ENCODE peak calls at places on chromosomes 5 and 9, in five cellular contexts. Y, A, X, I and G are unnamed samples. For H3K36me3, the result is how much of the 10 kb centered on the place peaks cover.

GRCh38 chr5:42759456-42759855 is 2.8 kb downstream of the CCDC152 start:
- DNase-seq in Y (no peak), X (no peak), I (no peak), A (peak), G (no peak)

GRCh38 chr5:22621084-22621483 is 232.1 kb downstream of the CDH12 start:
- DNase-seq in Y (no peak), A (no peak), I (no peak), X (no peak), G (no peak)

GRCh38 chr5:63916786-63917185 is 45.5 kb downstream of the HTR1A start:
- DNase-seq in I (no peak), Y (no peak), X (no peak), A (peak), G (no peak)

GRCh38 chr5:39437469-39437868 is 12.7 kb upstream of the DAB2 start:
- DNase-seq in A (no peak), I (no peak), Y (no peak), X (no peak), G (no peak)

GRCh38 chr5:142821733-142822487 is 51.7 kb downstream of the ARHGAP26 start:
- DNase-seq in X (no peak), Y (peak), A (peak), I (peak), G (no peak)

GRCh38 chr9:36018129-36018528 is 18.6 kb upstream of the RECK start:
- DNase-seq in Y (no peak), X (no peak), A (no peak), I (no peak), G (no peak)

GRCh38 chr5:138574744-138575193 is 432 bp downstream of the HSPA9 start:
- DNase-seq in A (no peak), X (no peak), Y (no peak), I (no peak), G (no peak)

GRCh38 chr9:128149001-128149701 is at the start of gene LCN2:
- DNase-seq in A (peak), I (no peak), Y (no peak), X (no peak), G (no peak)

GRCh38 chr5:115246361-115246991 is 16.2 kb downstream of the PGGT1B start:
- DNase-seq in X (no peak), A (peak), Y (no peak), I (no peak), G (no peak)

GRCh38 chr5:73369283-73369682 is 79.3 kb downstream of the FOXD1 start:
- DNase-seq in X (no peak), A (no peak), I (no peak), Y (no peak), G (no peak)

GRCh38 chr5:77167695-77168111 is 42.8 kb upstream of the PDE8B start:
- DNase-seq in Y (no peak), I (peak), X (no peak), A (peak), G (no peak)

GRCh38 chr5:126888180-126888579 is 111.2 kb downstream of the LMNB1 start:
- DNase-seq in Y (no peak), X (no peak), A (no peak), I (no peak), G (no peak)

GRCh38 chr9:115691097-115691496 is 462.5 kb upstream of the PAPPA start:
- DNase-seq in A (peak), Y (no peak), X (no peak), I (peak), G (no peak)

GRCh38 chr5:137465930-137466329 is 33.2 kb downstream of the SPOCK1 start:
- DNase-seq in Y (no peak), I (no peak), X (no peak), A (no peak), G (no peak)

GRCh38 chr5:33272288-33272687 is 168.5 kb upstream of the TARS1 start:
- DNase-seq in X (no peak), Y (peak), A (peak), I (peak), G (no peak)

GRCh38 chr9:128397831-128398230 is 22.8 kb upstream of the CERCAM start:
- DNase-seq in Y (no peak), X (no peak), I (no peak), A (no peak), G (no peak)

GRCh38 chr5:66151030-66151429 is 6.9 kb downstream of the SREK1 start:
- DNase-seq in Y (no peak), X (no peak), A (no peak), I (no peak), G (no peak)

GRCh38 chr9:78035369-78035993 is 3.9 kb upstream of the GNAQ start:
- DNase-seq in X (no peak), I (peak), Y (peak), A (peak), G (peak)

GRCh38 chr9:95433096-95433852 is 83.5 kb downstream of the PTCH1 start:
- DNase-seq in A (no peak), X (no peak), Y (no peak), I (no peak), G (no peak)

GRCh38 chr5:169071-169727 is 22.1 kb upstream of the LRRC14B start:
- DNase-seq in I (peak), A (no peak), Y (no peak), X (no peak), G (peak)

GRCh38 chr5:146176805-146177204 is 5.6 kb downstream of the LARS1 start:
- DNase-seq in I (no peak), X (no peak), A (no peak), Y (no peak), G (no peak)
- H3K36me3 ChIP-seq in I (under half), X (under half), A (under half), Y (under half), G (under half)

GRCh38 chr5:95078868-95079267 is 206.0 kb downstream of the MCTP1 start:
- DNase-seq in A (no peak), X (no peak), Y (no peak), I (no peak), G (no peak)

GRCh38 chr5:95076395-95077165 is 208.3 kb downstream of the MCTP1 start:
- DNase-seq in I (no peak), Y (no peak), X (no peak), A (no peak), G (no peak)

GRCh38 chr5:95080456-95080855 is 204.4 kb downstream of the MCTP1 start:
- DNase-seq in A (no peak), X (no peak), I (no peak), Y (no peak), G (no peak)

GRCh38 chr5:95081500-95082355 is 203.2 kb downstream of the MCTP1 start:
- DNase-seq in A (peak), I (peak), Y (peak), X (no peak), G (no peak)

GRCh38 chr5:95080026-95080425 is 204.9 kb downstream of the MCTP1 start:
- DNase-seq in A (no peak), X (no peak), I (no peak), Y (no peak), G (no peak)
- H3K4me3 ChIP-seq in A (peak), X (peak), I (no peak), Y (peak), G (peak)

DNA sequence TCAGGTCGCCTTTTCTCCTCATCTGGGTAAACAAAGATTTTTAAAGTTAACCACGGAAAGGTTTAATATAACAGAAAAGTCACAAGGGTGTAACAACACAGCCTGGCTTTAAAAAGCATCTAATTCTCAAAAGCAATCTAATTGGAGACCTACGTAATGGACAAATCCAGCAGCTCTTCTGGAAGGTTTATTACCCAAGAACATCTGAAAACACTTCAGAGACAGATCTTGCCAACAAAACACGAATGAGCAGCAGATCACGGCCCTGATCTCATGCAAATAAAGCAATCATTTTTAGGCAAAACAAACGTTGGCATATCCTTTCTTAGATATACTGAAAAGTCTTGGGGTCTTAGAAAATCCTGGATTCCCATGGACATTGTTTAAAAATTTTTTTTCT is 11.5 kb downstream of the ANKS6 start:
- DNase-seq in Y (no peak), X (no peak), I (no peak), A (no peak), G (no peak)
- H3K36me3 ChIP-seq in Y (under half), X (under half), I (under half), A (under half), G (under half)

DNA sequence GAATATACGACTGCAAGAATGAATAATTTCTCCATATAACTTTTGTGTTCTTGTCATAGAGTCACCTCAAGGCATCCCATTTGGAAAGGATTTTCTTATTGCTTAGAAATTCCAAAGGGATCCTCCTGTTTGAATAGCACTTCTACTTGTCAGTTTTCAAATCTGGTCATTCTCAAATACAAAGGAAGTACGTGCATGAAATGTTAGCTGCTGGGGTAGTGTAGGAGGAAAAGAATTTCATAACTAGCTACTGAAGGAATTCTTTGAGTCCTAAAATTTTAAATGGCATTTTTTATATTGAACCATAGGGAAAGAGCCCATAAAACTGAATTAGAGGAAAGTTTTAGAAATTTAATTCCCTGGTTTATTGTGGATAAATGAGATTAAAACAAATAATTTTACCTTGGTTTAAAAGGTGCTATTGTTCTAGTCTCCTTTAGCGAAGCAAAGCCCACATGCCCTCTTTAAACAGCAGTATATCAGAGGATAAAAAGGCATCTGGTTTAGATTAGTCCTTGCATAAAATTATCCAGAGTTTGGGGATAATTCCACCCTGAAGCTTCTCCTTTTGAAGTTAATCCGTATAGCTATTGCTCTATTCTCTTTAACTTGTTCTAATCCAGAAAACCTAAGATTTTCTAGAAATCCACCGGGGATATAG is 2.0 kb upstream of the MPDZ start:
- DNase-seq in X (no peak), A (no peak), I (no peak), Y (no peak), G (no peak)
- H3K4me3 ChIP-seq in X (no peak), A (no peak), I (no peak), Y (no peak), G (no peak)